ENCODE peak calls at places on chromosomes 3 and 15, in four cellular contexts. One of them, this sample, is unnamed.

GRCh38 chr3:122555275-122556071 is 8.6 kb downstream of the PARP9 start:
- DNase-seq in activated CD8-positive, alpha-beta memory T cell treated with anti-CD3 and anti-CD28 coated beads for 1 hour: no peak
- DNase-seq in amniotic epithelial cell: peak; percentile 82
- DNase-seq in NCI-H2081: no peak
- DNase-seq in this sample: no peak

GRCh38 chr3:62109534-62109933 is 263.8 kb downstream of the FEZF2 start:
- DNase-seq in activated CD8-positive, alpha-beta memory T cell treated with anti-CD3 and anti-CD28 coated beads for 1 hour: no peak
- DNase-seq in amniotic epithelial cell: peak; percentile 92
- DNase-seq in NCI-H2081: no peak
- DNase-seq in this sample: no peak

GRCh38 chr15:45703670-45704328 is 69.0 kb downstream of the SQOR start:
- DNase-seq in activated CD8-positive, alpha-beta memory T cell treated with anti-CD3 and anti-CD28 coated beads for 1 hour: no peak
- DNase-seq in amniotic epithelial cell: no peak
- DNase-seq in NCI-H2081: no peak
- DNase-seq in this sample: no peak

GRCh38 chr15:38714309-38715072 is 149.9 kb upstream of the RASGRP1 start:
- DNase-seq in activated CD8-positive, alpha-beta memory T cell treated with anti-CD3 and anti-CD28 coated beads for 1 hour: no peak
- DNase-seq in amniotic epithelial cell: peak; percentile 94
- DNase-seq in NCI-H2081: no peak
- DNase-seq in this sample: no peak

GRCh38 chr3:124119056-124119721 is 127.3 kb upstream of the ROPN1 start:
- DNase-seq in activated CD8-positive, alpha-beta memory T cell treated with anti-CD3 and anti-CD28 coated beads for 1 hour: no peak
- DNase-seq in amniotic epithelial cell: peak; percentile 18
- DNase-seq in NCI-H2081: no peak
- DNase-seq in this sample: no peak

GRCh38 chr3:190279690-190280089 is 42.6 kb downstream of the CLDN1 start:
- DNase-seq in activated CD8-positive, alpha-beta memory T cell treated with anti-CD3 and anti-CD28 coated beads for 1 hour: no peak
- DNase-seq in amniotic epithelial cell: no peak
- DNase-seq in NCI-H2081: no peak
- DNase-seq in this sample: no peak

GRCh38 chr3:113285226-113285625 is 73.9 kb downstream of the BOC start:
- DNase-seq in activated CD8-positive, alpha-beta memory T cell treated with anti-CD3 and anti-CD28 coated beads for 1 hour: no peak
- DNase-seq in amniotic epithelial cell: no peak
- DNase-seq in NCI-H2081: no peak
- DNase-seq in this sample: no peak

GRCh38 chr15:66777054-66777453 is 75.0 kb downstream of the SMAD6 start:
- DNase-seq in activated CD8-positive, alpha-beta memory T cell treated with anti-CD3 and anti-CD28 coated beads for 1 hour: no peak
- DNase-seq in amniotic epithelial cell: no peak
- DNase-seq in NCI-H2081: no peak
- DNase-seq in this sample: no peak

GRCh38 chr15:43246261-43246764 is 20.4 kb downstream of the TGM5 start:
- DNase-seq in activated CD8-positive, alpha-beta memory T cell treated with anti-CD3 and anti-CD28 coated beads for 1 hour: no peak
- DNase-seq in amniotic epithelial cell: no peak
- DNase-seq in NCI-H2081: no peak
- DNase-seq in this sample: no peak

GRCh38 chr3:48532974-48533337 is 23.6 kb downstream of the PFKFB4 start:
- DNase-seq in activated CD8-positive, alpha-beta memory T cell treated with anti-CD3 and anti-CD28 coated beads for 1 hour: no peak
- DNase-seq in amniotic epithelial cell: no peak
- DNase-seq in NCI-H2081: no peak
- DNase-seq in this sample: no peak

GRCh38 chr3:140258222-140258724 is 323.3 kb downstream of the CLSTN2 start:
- DNase-seq in activated CD8-positive, alpha-beta memory T cell treated with anti-CD3 and anti-CD28 coated beads for 1 hour: no peak
- DNase-seq in amniotic epithelial cell: no peak
- DNase-seq in NCI-H2081: no peak
- DNase-seq in this sample: no peak

GRCh38 chr3:186953011-186953487 is 22.7 kb downstream of the ST6GAL1 start:
- DNase-seq in activated CD8-positive, alpha-beta memory T cell treated with anti-CD3 and anti-CD28 coated beads for 1 hour: no peak
- DNase-seq in amniotic epithelial cell: peak; percentile 77
- DNase-seq in NCI-H2081: no peak
- DNase-seq in this sample: no peak

GRCh38 chr15:68846851-68847439 is 26.2 kb upstream of the ANP32A start:
- DNase-seq in activated CD8-positive, alpha-beta memory T cell treated with anti-CD3 and anti-CD28 coated beads for 1 hour: no peak
- DNase-seq in amniotic epithelial cell: no peak
- DNase-seq in NCI-H2081: no peak
- DNase-seq in this sample: no peak

GRCh38 chr3:12999147-13000140 is 73.8 kb downstream of the IQSEC1 start:
- DNase-seq in activated CD8-positive, alpha-beta memory T cell treated with anti-CD3 and anti-CD28 coated beads for 1 hour: no peak
- DNase-seq in amniotic epithelial cell: no peak
- DNase-seq in NCI-H2081: no peak
- DNase-seq in this sample: no peak

GRCh38 chr3:148681080-148681479 is 16.6 kb upstream of the AGTR1 start:
- DNase-seq in activated CD8-positive, alpha-beta memory T cell treated with anti-CD3 and anti-CD28 coated beads for 1 hour: no peak
- DNase-seq in amniotic epithelial cell: peak; percentile 18
- DNase-seq in NCI-H2081: no peak
- DNase-seq in this sample: no peak

GRCh38 chr3:141477224-141477623 is 9.6 kb upstream of the RASA2 start:
- DNase-seq in activated CD8-positive, alpha-beta memory T cell treated with anti-CD3 and anti-CD28 coated beads for 1 hour: no peak
- DNase-seq in amniotic epithelial cell: peak; percentile 93
- DNase-seq in NCI-H2081: no peak
- DNase-seq in this sample: no peak

GRCh38 chr15:52786436-52787122 is 3.6 kb downstream of the ONECUT1 start:
- DNase-seq in activated CD8-positive, alpha-beta memory T cell treated with anti-CD3 and anti-CD28 coated beads for 1 hour: no peak
- DNase-seq in amniotic epithelial cell: no peak
- DNase-seq in NCI-H2081: no peak
- DNase-seq in this sample: no peak

GRCh38 chr15:71758716-71759115 is 51.6 kb upstream of the NR2E3 start:
- DNase-seq in activated CD8-positive, alpha-beta memory T cell treated with anti-CD3 and anti-CD28 coated beads for 1 hour: no peak
- DNase-seq in amniotic epithelial cell: no peak
- DNase-seq in NCI-H2081: no peak
- DNase-seq in this sample: no peak

GRCh38 chr15:90915808-90916440 is 12.8 kb downstream of the MAN2A2 start:
- DNase-seq in activated CD8-positive, alpha-beta memory T cell treated with anti-CD3 and anti-CD28 coated beads for 1 hour: no peak
- DNase-seq in amniotic epithelial cell: peak; percentile 50
- DNase-seq in NCI-H2081: no peak
- DNase-seq in this sample: no peak

GRCh38 chr3:132544130-132544529 is 52.9 kb upstream of the ACKR4 start:
- DNase-seq in activated CD8-positive, alpha-beta memory T cell treated with anti-CD3 and anti-CD28 coated beads for 1 hour: no peak
- DNase-seq in amniotic epithelial cell: no peak
- DNase-seq in NCI-H2081: no peak
- DNase-seq in this sample: no peak

GRCh38 chr3:102796856-102797255 is 362.0 kb downstream of the ZPLD1 start:
- DNase-seq in activated CD8-positive, alpha-beta memory T cell treated with anti-CD3 and anti-CD28 coated beads for 1 hour: no peak
- DNase-seq in amniotic epithelial cell: no peak
- DNase-seq in NCI-H2081: no peak
- DNase-seq in this sample: no peak

GRCh38 chr15:99703603-99704443 is 29.4 kb downstream of the LYSMD4 start:
- DNase-seq in activated CD8-positive, alpha-beta memory T cell treated with anti-CD3 and anti-CD28 coated beads for 1 hour: no peak
- DNase-seq in amniotic epithelial cell: peak; percentile 92
- DNase-seq in NCI-H2081: peak; percentile 9
- DNase-seq in this sample: no peak

This sample was measured in cortex of kidney.